ENCODE peak calls at places on chromosomes 1 and 21, in eight cellular contexts. Q is SK-N-SH; F is cardiac muscle cell; O is stomach; D is MM.1S; N is stimulated activated CD4-positive, alpha-beta T cell treated with anti-CD3 and anti-CD28 coated beads, Interleukin-15, amount 100 ng/mL, for 24 hours; L is GM10248; J is aorta. X is an unnamed sample.

GRCh38 chr21:28671549-28672195 is 321.0 kb downstream of the LTN1 start:
- DNase-seq in Q (no peak), F (no peak), O (no peak), D (no peak), N (no peak), L (no peak), J (no peak), X (no peak)

GRCh38 chr1:3070654-3071506 is 1.9 kb downstream of the PRDM16 start:
- DNase-seq in Q (no peak), F (peak), O (no peak), D (no peak), N (no peak), L (no peak), J (peak), X (peak)

GRCh38 chr1:84719477-84720274 is 29.4 kb upstream of the SSX2IP start:
- DNase-seq in Q (no peak), F (no peak), O (no peak), D (no peak), N (no peak), L (no peak), J (no peak), X (no peak)

GRCh38 chr1:63794927-63795326 is 21.1 kb downstream of the ROR1 start:
- DNase-seq in Q (no peak), F (peak), O (no peak), D (no peak), N (no peak), L (no peak), J (no peak), X (no peak)

GRCh38 chr1:61011514-61012263 is 70.7 kb upstream of the NFIA start:
- DNase-seq in Q (no peak), F (no peak), O (no peak), D (no peak), N (no peak), L (no peak), J (no peak), X (no peak)

GRCh38 chr1:51044834-51045233 is 57.2 kb upstream of the C1orf185 start:
- DNase-seq in Q (peak), F (no peak), O (no peak), D (no peak), N (no peak), L (no peak), J (no peak), X (no peak)

GRCh38 chr1:215556996-215557395 is 10.1 kb upstream of the KCTD3 start:
- DNase-seq in Q (no peak), F (no peak), O (no peak), D (no peak), N (no peak), L (no peak), J (no peak), X (no peak)

GRCh38 chr1:85692730-85693314 is 15.4 kb downstream of the ZNHIT6 start:
- DNase-seq in Q (no peak), F (peak), O (no peak), D (no peak), N (no peak), L (no peak), J (no peak), X (no peak)

GRCh38 chr1:208935517-208936187 is 647.9 kb upstream of the CAMK1G start:
- DNase-seq in Q (no peak), F (no peak), O (no peak), D (no peak), N (no peak), L (no peak), J (no peak), X (no peak)

GRCh38 chr1:2124446-2125198 is 70.0 kb downstream of the FAAP20 start:
- DNase-seq in Q (no peak), F (no peak), O (no peak), D (no peak), N (no peak), L (no peak), J (peak), X (no peak)

GRCh38 chr1:9787702-9788101 is 36.1 kb downstream of the CLSTN1 start:
- DNase-seq in Q (no peak), F (no peak), O (no peak), D (peak), N (peak), L (peak), J (peak), X (no peak)

GRCh38 chr1:11417162-11417561 is 61.8 kb upstream of the DISP3 start:
- DNase-seq in Q (no peak), F (no peak), O (no peak), D (no peak), N (no peak), L (no peak), J (no peak), X (no peak)

GRCh38 chr1:94596260-94596659 is 54.7 kb upstream of the F3 start:
- DNase-seq in Q (no peak), F (no peak), O (no peak), D (no peak), N (no peak), L (no peak), J (no peak), X (no peak)

GRCh38 chr1:58238846-58239245 is 307.7 kb downstream of the OMA1 start:
- DNase-seq in Q (no peak), F (no peak), O (no peak), D (no peak), N (no peak), L (no peak), J (no peak), X (no peak)

GRCh38 chr21:46122758-46123683 is 25.1 kb downstream of the COL6A2 start:
- DNase-seq in Q (peak), F (no peak), O (no peak), D (no peak), N (peak), L (no peak), J (peak), X (no peak)

GRCh38 chr21:37484535-37485474 is 118.2 kb downstream of the DYRK1A start:
- DNase-seq in Q (no peak), F (no peak), O (no peak), D (no peak), N (no peak), L (no peak), J (no peak), X (no peak)

GRCh38 chr1:178101266-178101630 is 7.3 kb downstream of the RASAL2 start:
- DNase-seq in Q (no peak), F (no peak), O (no peak), D (no peak), N (no peak), L (no peak), J (no peak), X (no peak)

GRCh38 chr1:109083923-109084322 is 6.6 kb upstream of the TMEM167B start:
- DNase-seq in Q (no peak), F (no peak), O (no peak), D (no peak), N (no peak), L (no peak), J (no peak), X (no peak)

GRCh38 chr21:21076051-21076450 is 77.8 kb downstream of the NCAM2 start:
- DNase-seq in Q (no peak), F (no peak), O (no peak), D (no peak), N (no peak), L (no peak), J (no peak), X (no peak)

GRCh38 chr1:228043281-228043845 is 36.6 kb downstream of the WNT3A start:
- DNase-seq in Q (no peak), F (no peak), O (peak), D (no peak), N (no peak), L (no peak), J (peak), X (no peak)

GRCh38 chr1:197837911-197838310 is 62.6 kb upstream of the DENND1B start:
- DNase-seq in Q (no peak), F (no peak), O (no peak), D (no peak), N (no peak), L (no peak), J (no peak), X (no peak)

GRCh38 chr21:45538381-45539045 is 3.7 kb downstream of the SLC19A1 start:
- DNase-seq in Q (no peak), F (no peak), O (peak), D (no peak), N (peak), L (no peak), J (peak), X (no peak)

GRCh38 chr1:210477328-210477924 is 148.7 kb downstream of the HHAT start:
- DNase-seq in Q (no peak), F (peak), O (no peak), D (no peak), N (no peak), L (no peak), J (no peak), X (no peak)